ENCODE peak calls at places on chromosomes 13 and 19, in seven cellular contexts. N is HCT116; R is heart left ventricle; V is CD8-positive, alpha-beta memory T cell; Y is uterus; F is A549; A is left lung. W is an unnamed sample. For H3K4me1, the result is how much of the 10 kb centered on the place peaks cover.

GRCh38 chr19:2050991-2051770 is at the start of gene MKNK2:
- DNase-seq in R (peak), V (peak), F (peak), A (peak), Y (peak), N (no peak), W (no peak)

GRCh38 chr13:76993021-76993420 is 1.1 kb downstream of the CLN5 start:
- DNase-seq in R (no peak), F (no peak), Y (no peak), V (no peak), N (no peak), A (no peak), W (no peak)

GRCh38 chr19:32238076-32238475 is 107.3 kb upstream of the ZNF507 start:
- DNase-seq in N (no peak), F (no peak), A (no peak), R (no peak), Y (no peak), V (no peak), W (no peak)

GRCh38 chr13:109243311-109243951 is 543.0 kb downstream of the IRS2 start:
- DNase-seq in Y (no peak), V (no peak), N (peak), A (no peak), R (peak), F (peak), W (no peak)

GRCh38 chr19:40745402-40745780 is 4.9 kb downstream of the ACTMAP start:
- DNase-seq in V (no peak), Y (no peak), F (no peak), R (no peak), N (no peak), A (no peak), W (no peak)

GRCh38 chr13:67117010-67117550 is 113.1 kb downstream of the PCDH9 start:
- DNase-seq in A (no peak), R (no peak), F (no peak), Y (no peak), V (no peak), N (no peak), W (no peak)

GRCh38 chr19:6528544-6529121 is 2.2 kb upstream of the TNFSF9 start:
- DNase-seq in F (no peak), A (peak), R (peak), Y (no peak), N (no peak), V (no peak), W (no peak)

GRCh38 chr13:39385621-39386231 is 217.3 kb downstream of the LHFPL6 start:
- DNase-seq in Y (no peak), R (no peak), A (no peak), F (no peak), V (no peak), N (no peak), W (no peak)

GRCh38 chr19:33819875-33820781 is 23.5 kb downstream of the KCTD15 start:
- DNase-seq in F (peak), Y (peak), V (peak), A (peak), R (peak), N (no peak), W (no peak)

GRCh38 chr13:72820156-72820897 is 38.4 kb downstream of the PIBF1 start:
- DNase-seq in V (no peak), N (no peak), R (no peak), A (no peak), Y (no peak), F (no peak), W (no peak)

GRCh38 chr13:25990801-25991200 is 61.0 kb downstream of the SHISA2 start:
- DNase-seq in N (no peak), A (no peak), R (no peak), F (no peak), V (no peak), Y (no peak), W (no peak)

GRCh38 chr13:20247963-20248362 is 15.8 kb upstream of the GJB6 start:
- DNase-seq in A (no peak), F (no peak), R (no peak), Y (no peak), N (no peak), V (no peak), W (no peak)

GRCh38 chr19:45826934-45827333 is 11.8 kb upstream of the RSPH6A start:
- DNase-seq in V (no peak), A (peak), Y (no peak), F (no peak), N (no peak), R (no peak), W (no peak)

GRCh38 chr13:91347996-91348905 is 764 bp downstream of the MIR17HG start:
- DNase-seq in N (no peak), V (peak), R (peak), A (peak), Y (peak), F (peak), W (no peak)

GRCh38 chr13:108915634-108916497 is 286.5 kb downstream of the MYO16 start:
- DNase-seq in A (peak), F (peak), R (peak), N (peak), Y (peak), V (peak), W (no peak)

GRCh38 chr13:59771272-59771671 is 392.5 kb downstream of the DIAPH3 start:
- DNase-seq in V (no peak), F (peak), Y (no peak), A (no peak), R (no peak), N (no peak), W (no peak)

GRCh38 chr13:107807306-107808073 is 407.8 kb downstream of the LIG4 start:
- DNase-seq in V (no peak), N (no peak), Y (no peak), A (no peak), R (no peak), F (no peak), W (no peak)

GRCh38 chr19:10699650-10700335 is 1.4 kb upstream of the QTRT1 start:
- DNase-seq in A (no peak), R (no peak), V (peak), F (peak), N (peak), Y (no peak), W (no peak)

GRCh38 chr19:17716309-17716929 is 2.9 kb upstream of the MAP1S start:
- DNase-seq in A (no peak), Y (no peak), F (no peak), N (no peak), V (no peak), R (no peak), W (no peak)

GRCh38 chr19:13104848-13105646 is 2.4 kb upstream of the LYL1 start:
- DNase-seq in V (no peak), Y (no peak), N (no peak), F (no peak), R (no peak), A (peak), W (no peak)

GRCh38 chr19:5695649-5696195 is 5.6 kb downstream of the RPL36 start:
- DNase-seq in V (no peak), Y (no peak), R (no peak), N (no peak), A (peak), F (no peak), W (no peak)

GRCh38 chr19:5870986-5871394 is 650 bp upstream of the FUT5 start:
- DNase-seq in F (no peak), R (peak), N (no peak), Y (no peak), A (no peak), V (no peak), W (no peak)

GRCh38 chr19:32717496-32717895 is 2.1 kb upstream of the TDRD12 start:
- DNase-seq in N (no peak), Y (no peak), F (no peak), R (no peak), V (no peak), A (no peak), W (no peak)

GRCh38 chr19:3115916-3116602 is 19.8 kb upstream of the GNA15 start:
- DNase-seq in N (no peak), V (no peak), A (peak), R (no peak), F (no peak), Y (no peak), W (no peak)

GRCh38 chr19:58409010-58409790 is 751 bp downstream of the ZNF584 start:
- DNase-seq in Y (no peak), A (no peak), R (no peak), V (no peak), F (no peak), N (no peak), W (no peak)

GRCh38 chr13:24764276-24764630 is 284 bp downstream of the RNF17 start:
- DNase-seq in R (no peak), F (no peak), Y (no peak), A (no peak), N (no peak), V (no peak), W (no peak)

GRCh38 chr13:44292545-44292944 is 81.1 kb upstream of the SERP2 start:
- DNase-seq in F (no peak), Y (no peak), V (no peak), R (no peak), N (no peak), A (no peak), W (no peak)

GRCh38 chr13:37495046-37495445 is 103.5 kb downstream of the POSTN start:
- DNase-seq in Y (no peak), F (no peak), N (no peak), V (no peak), A (no peak), R (no peak), W (no peak)

GRCh38 chr19:7859766-7860165 is 14.4 kb downstream of the PRR36 start:
- DNase-seq in A (peak), V (no peak), F (no peak), N (no peak), R (no peak), Y (no peak), W (no peak)

GRCh38 chr13:24033527-24034302 is 126.8 kb upstream of the SPATA13 start:
- DNase-seq in A (no peak), R (no peak), V (no peak), F (no peak), N (no peak), Y (no peak), W (no peak)

GRCh38 chr19:3163230-3163886 is 15.2 kb upstream of the S1PR4 start:
- DNase-seq in Y (peak), R (peak), V (peak), A (peak), N (no peak), F (peak), W (no peak)

GRCh38 chr13:106318941-106319411 is 216.5 kb downstream of the EFNB2 start:
- DNase-seq in V (no peak), N (peak), R (no peak), F (peak), Y (peak), A (no peak), W (peak)

DNA sequence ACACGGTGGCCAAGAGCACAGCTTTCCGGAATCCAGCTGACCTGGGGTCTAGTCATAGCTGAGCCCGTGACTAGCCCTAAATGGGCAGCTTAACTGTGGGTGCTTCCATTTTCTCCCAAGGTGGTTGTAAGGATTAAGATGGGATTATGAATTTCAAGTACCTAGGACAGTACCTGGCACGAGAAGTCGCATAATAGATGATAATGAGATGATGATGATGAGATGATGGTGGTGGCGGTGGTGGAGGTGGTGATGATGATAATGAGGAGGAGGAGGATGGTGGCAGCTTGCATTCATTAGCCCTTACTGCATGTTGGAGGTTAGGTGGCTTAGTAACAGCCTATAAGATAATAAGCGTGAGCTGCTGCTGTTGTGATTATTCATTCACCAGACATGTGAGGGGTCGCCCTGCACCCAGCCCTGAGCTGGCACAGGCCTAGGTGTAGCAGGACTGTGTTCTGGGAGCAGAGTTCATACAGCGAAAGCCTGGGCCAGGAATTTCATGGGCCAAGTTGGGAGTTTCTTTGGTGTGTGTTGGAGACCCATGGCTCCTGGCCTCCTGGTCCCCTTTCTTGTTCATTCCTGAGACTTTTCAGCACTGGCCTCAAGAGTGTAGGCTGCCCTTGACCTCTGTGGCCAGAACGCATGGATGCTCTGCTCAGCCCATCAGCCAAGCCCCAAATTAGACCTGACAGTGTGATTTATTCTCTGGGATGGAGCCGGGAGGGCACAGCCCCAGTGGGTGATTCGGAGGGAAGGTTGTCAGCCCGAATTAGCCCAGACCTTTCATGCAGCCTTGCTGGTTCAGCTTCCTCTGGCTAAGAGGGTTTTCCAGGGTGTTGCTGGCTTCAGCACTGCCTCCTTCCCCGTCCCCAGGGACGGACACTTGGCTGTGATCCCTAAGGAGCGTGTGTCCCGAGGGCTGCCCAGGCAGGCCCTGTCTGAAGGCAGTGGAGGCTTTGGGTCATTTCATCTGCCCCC is 128.8 kb downstream of the SIPA1L3 start:
- DNase-seq in A (peak), F (no peak), R (no peak), Y (no peak), N (no peak), V (no peak), W (no peak)
- H3K4me1 ChIP-seq in A (under half), F (under half), R (under half), Y (under half), N (under half), V (under half), W (under half)

DNA sequence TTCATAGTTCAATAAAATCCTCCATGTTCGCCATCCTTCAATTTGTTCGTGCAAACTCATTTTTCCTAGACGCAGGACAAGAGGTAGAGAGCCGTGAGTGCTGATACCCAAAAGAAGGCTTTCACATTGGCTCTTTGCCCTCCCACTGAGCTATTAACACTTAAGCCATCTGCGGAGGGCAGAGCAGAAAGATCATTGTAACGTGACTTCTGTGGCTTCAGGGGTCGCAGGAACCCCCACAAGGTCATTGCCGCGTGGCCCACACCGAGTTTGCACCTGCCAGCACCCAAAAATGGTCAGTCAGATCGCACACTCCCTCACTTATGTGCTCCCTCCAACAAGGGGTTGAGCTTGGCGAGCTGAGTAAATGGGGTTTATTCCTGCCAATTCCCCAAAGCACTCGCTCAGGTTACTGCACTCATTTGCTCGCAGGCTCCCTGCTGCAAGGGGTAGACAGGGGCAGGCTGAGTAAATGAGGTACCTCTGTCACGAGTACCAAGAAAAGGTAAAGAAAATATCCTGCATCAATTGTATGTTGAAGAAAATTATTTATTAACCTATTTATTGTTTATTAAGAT is 144.1 kb downstream of the PRR20E start:
- DNase-seq in F (no peak), Y (no peak), N (no peak), R (no peak), V (no peak), A (no peak), W (no peak)
- H3K4me3 ChIP-seq in F (no peak), Y (no peak), N (no peak), R (no peak), V (no peak), A (no peak), W (no peak)

GRCh38 chr19:4473011-4473410 is 914 bp downstream of the HDGFL2 start:
- DNase-seq in N (no peak), Y (no peak), R (no peak), F (no peak), V (no peak), A (no peak), W (no peak)

GRCh38 chr19:4472174-4472974 is at the start of gene HDGFL2:
- DNase-seq in N (no peak), V (no peak), R (no peak), Y (peak), F (no peak), A (peak), W (no peak)

GRCh38 chr19:4474504-4475136 is 2.5 kb downstream of the HDGFL2 start:
- DNase-seq in A (no peak), R (no peak), F (peak), V (no peak), Y (no peak), N (no peak), W (no peak)

GRCh38 chr19:4471400-4472173 is 510 bp upstream of the HDGFL2 start:
- DNase-seq in Y (peak), R (peak), V (peak), A (peak), N (peak), F (peak), W (peak)

GRCh38 chr19:4473708-4474503 is 1.8 kb downstream of the HDGFL2 start:
- DNase-seq in F (no peak), A (no peak), N (no peak), Y (no peak), V (no peak), R (no peak), W (no peak)
- H3K27ac ChIP-seq in F (no peak), A (no peak), N (peak), Y (peak), V (no peak), R (no peak), W (peak)

GRCh38 chr19:28843771-28844492 is 369.0 kb downstream of the UQCRFS1 start:
- DNase-seq in A (no peak), V (no peak), Y (no peak), N (no peak), R (no peak), F (no peak), W (no peak)
- H3K4me1 ChIP-seq in A (under half), V (under half), Y (under half), N (under half), R (under half), F (under half), W (under half)

W was measured in Panc1.